ENCODE peak calls at places on chromosomes 7 and 10, in four cellular contexts. F, N, H and U are unnamed samples.
A peak's percentile ranks its signal among the peaks of the same experiment; 100 is the strongest.

GRCh38 chr7:156152380-156152779 is 340.1 kb upstream of the SHH start:
- DNase-seq in F (no peak), N (no peak), H (no peak), U (no peak)

GRCh38 chr10:118290471-118290995 is 51.6 kb downstream of the FAM204A start:
- DNase-seq in F (no peak), N (no peak), H (no peak), U (no peak)

GRCh38 chr10:3786295-3786981 is 1.4 kb upstream of the KLF6 start:
- DNase-seq in F (peak; percentile 68), N (peak; percentile 70), H (peak; percentile 71), U (no peak)

GRCh38 chr10:21406595-21407218 is 118.8 kb downstream of the SKIDA1 start:
- DNase-seq in F (no peak), N (no peak), H (no peak), U (no peak)

GRCh38 chr7:23467731-23468720 is 2.3 kb downstream of the IGF2BP3 start:
- DNase-seq in F (peak; percentile 73), N (no peak), H (no peak), U (peak; percentile 67)

GRCh38 chr10:14543904-14544210 is 213.1 kb upstream of the FRMD4A start:
- DNase-seq in F (no peak), N (no peak), H (no peak), U (no peak)

GRCh38 chr10:60414877-60415585 is 25.4 kb upstream of the ANK3 start:
- DNase-seq in F (no peak), N (no peak), H (no peak), U (peak; percentile 90)

GRCh38 chr10:1737222-1738061 is at the start of gene ADARB2:
- DNase-seq in F (peak; percentile 85), N (no peak), H (no peak), U (peak; percentile 45)

GRCh38 chr10:126964190-126964589 is 59.0 kb downstream of the DOCK1 start:
- DNase-seq in F (no peak), N (no peak), H (no peak), U (no peak)

GRCh38 chr10:75272896-75273295 is 37.1 kb upstream of the COMTD1 start:
- DNase-seq in F (no peak), N (no peak), H (no peak), U (no peak)

GRCh38 chr10:14345262-14345661 is 14.5 kb upstream of the FRMD4A start:
- DNase-seq in F (no peak), N (no peak), H (no peak), U (no peak)

GRCh38 chr7:28957822-28958234 is 302 bp downstream of the TRIL start:
- DNase-seq in F (peak; percentile 82), N (no peak), H (no peak), U (no peak)

GRCh38 chr7:80087051-80087767 is 47.4 kb upstream of the GNAI1 start:
- DNase-seq in F (no peak), N (no peak), H (peak; percentile 27), U (no peak)

GRCh38 chr10:79028456-79029010 is 40.2 kb upstream of the ZMIZ1 start:
- DNase-seq in F (no peak), N (peak; percentile 46), H (no peak), U (no peak)

GRCh38 chr7:41869091-41869490 is 166.2 kb upstream of the INHBA start:
- DNase-seq in F (no peak), N (no peak), H (no peak), U (no peak)

GRCh38 chr7:77538186-77538907 is 1.3 kb downstream of the PTPN12 start:
- DNase-seq in F (peak; percentile 70), N (peak; percentile 91), H (peak; percentile 90), U (peak; percentile 82)

GRCh38 chr7:29332875-29333482 is 138.4 kb downstream of the CHN2 start:
- DNase-seq in F (no peak), N (no peak), H (no peak), U (no peak)

GRCh38 chr10:120420421-120420820 is 36.6 kb upstream of the PLPP4 start:
- DNase-seq in F (no peak), N (no peak), H (no peak), U (no peak)

GRCh38 chr7:104973227-104973626 is 40.8 kb upstream of the KMT2E start:
- DNase-seq in F (peak; percentile 22), N (no peak), H (no peak), U (no peak)

GRCh38 chr10:102629661-102630614 is 14.3 kb upstream of the TRIM8 start:
- DNase-seq in F (peak; percentile 73), N (peak; percentile 62), H (no peak), U (peak; percentile 86)

GRCh38 chr10:129382401-129382800 is 84.6 kb upstream of the MGMT start:
- DNase-seq in F (no peak), N (peak; percentile 18), H (no peak), U (no peak)

GRCh38 chr7:38679419-38679818 is 48.2 kb upstream of the AMPH start:
- DNase-seq in F (no peak), N (no peak), H (no peak), U (no peak)

GRCh38 chr10:67433276-67433675 is 262.7 kb downstream of the CTNNA3 start:
- DNase-seq in F (no peak), N (no peak), H (no peak), U (no peak)

DNA sequence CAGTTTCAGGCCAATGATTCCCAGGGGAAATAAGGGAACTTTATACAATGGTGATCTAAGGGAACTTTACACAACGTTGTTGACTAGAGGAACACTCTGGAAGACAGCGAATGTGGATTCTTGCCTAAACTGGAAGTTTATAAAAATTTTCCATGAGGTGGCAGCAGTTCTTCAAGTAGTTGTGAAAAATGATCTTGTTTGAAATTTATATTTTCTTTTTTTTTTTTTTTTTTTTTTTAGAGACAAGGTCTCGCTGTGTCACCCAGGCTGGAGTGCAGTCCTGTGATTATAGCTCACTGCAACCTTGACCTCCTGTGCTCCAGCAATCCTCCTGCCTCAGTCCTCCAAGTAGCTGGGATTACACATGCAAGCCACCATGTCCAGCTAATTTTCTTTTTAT is 32.1 kb upstream of the GTF2I start:
- DNase-seq in F (no peak), N (no peak), H (no peak), U (no peak)
- TF ChIP-seq CTCF in F (no peak), N (peak; percentile 18), H (no peak), U (no peak)

DNA sequence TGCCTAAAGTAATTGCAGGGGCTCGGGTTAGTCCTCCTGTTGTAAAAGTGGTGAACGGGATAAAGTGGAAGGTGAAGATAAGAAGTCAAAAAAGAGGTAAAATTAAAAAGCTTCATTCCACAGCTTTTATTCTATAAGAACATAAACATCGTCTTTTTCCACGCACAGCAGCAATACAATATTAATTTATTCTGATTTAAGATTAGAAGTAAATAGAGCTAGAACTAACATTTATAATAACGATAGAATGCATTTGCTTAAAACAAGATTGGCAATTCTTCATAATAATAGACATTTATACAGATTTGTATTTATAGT is 3.7 kb downstream of the HOXA10 start:
- DNase-seq in F (peak; percentile 17), N (no peak), H (no peak), U (no peak)
- H3K4me3 ChIP-seq in F (no peak overlapping the region), N (no peak overlapping the region), H (peak overlapping the region; percentile 77), U (no peak overlapping the region)

DNA sequence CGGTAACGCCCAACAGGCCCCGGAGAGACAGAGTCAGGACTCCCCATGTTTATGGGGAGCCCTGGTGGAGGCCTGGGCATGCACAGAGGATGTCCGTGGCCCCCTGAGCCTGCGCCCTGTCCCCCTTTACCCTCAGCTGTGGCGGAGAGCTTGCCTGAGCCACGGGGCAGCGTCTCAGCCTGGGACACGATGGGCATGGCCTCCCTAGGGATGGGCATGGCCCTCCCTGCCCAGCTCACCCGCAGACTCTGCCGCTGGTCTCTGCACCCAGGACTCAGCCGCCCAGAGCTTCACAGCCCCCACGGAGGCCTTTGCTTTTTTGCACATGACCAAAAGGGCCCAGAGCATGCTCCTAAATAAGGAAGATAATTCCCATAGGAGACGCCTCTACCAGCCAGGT is 394.2 kb downstream of the PTPRN2 start:
- DNase-seq in F (no peak), N (no peak), H (no peak), U (no peak)
- H3K9me3 ChIP-seq in F (peaks cover 32% of the 10 kb centered on the region), N (peaks cover 9% of the 10 kb centered on the region), H (no peaks in the 10 kb centered on the region), U (peaks cover 35% of the 10 kb centered on the region)

GRCh38 chr7:121510302-121510701 is 114.2 kb upstream of the FAM3C start:
- DNase-seq in F (peak; percentile 61), N (no peak), H (no peak), U (no peak)
- TF ChIP-seq CTCF in F (peak; percentile 74), N (no peak), H (peak; percentile 23), U (no peak)

DNA sequence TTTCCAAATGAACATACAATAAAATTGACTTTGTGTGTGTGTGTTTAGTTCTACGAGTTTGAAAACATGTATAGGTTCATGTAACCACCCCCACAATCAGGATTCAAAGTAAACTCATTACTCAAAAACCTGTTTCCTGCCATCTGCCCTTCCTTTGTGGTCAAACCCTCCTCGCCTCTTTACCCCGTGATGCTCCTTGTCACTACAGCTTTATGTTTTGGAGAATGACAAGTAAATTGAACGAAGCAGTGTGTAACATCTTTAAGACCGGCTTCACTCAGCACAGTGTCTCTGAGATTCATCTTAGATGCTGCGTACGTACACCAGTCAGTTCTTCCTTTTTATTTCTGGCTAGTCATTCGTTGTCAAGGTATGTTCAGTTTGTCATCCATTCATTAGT is 54.6 kb upstream of the MKI67 start:
- DNase-seq in F (no peak), N (no peak), H (no peak), U (no peak)
- H3K4me3 ChIP-seq in F (no peak overlapping the region), N (no peak overlapping the region), H (no peak overlapping the region), U (no peak overlapping the region)

DNA sequence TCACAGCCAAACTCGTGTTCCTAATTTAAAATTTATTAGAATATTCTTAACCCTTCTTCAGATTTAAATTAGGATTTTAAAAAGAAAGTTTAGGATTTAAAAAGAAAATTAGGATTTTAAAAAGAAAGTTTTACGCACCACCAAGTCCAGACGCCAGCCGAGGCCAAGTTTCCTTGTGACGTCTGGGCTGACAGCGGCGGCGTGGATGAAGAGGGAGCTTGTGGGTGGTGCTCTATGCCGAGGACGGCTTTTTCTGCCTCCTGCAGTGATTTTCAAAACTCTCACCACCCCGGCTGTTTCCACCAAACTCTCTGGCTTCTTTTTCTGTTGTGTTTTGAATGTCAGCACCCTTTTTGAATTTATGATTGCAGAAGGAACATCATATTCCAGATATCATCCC is 252.9 kb downstream of the DNAJB6 start:
- DNase-seq in F (no peak), N (no peak), H (no peak), U (no peak)
- H3K9me3 ChIP-seq in F (no peaks in the 10 kb centered on the region), N (no peaks in the 10 kb centered on the region), H (no peaks in the 10 kb centered on the region), U (no peaks in the 10 kb centered on the region)

GRCh38 chr10:106609867-106610266 is 554.6 kb downstream of the SORCS1 start:
- DNase-seq in F (no peak), N (no peak), H (no peak), U (no peak)
- TF ChIP-seq CTCF in F (peak; percentile 71), N (no peak), H (peak; percentile 17), U (no peak)